ENCODE peak calls at places on chromosome 1, in six cellular contexts. M, I, T, O, B and R are unnamed samples.

GRCh38 chr1:206826409-206826808 is 39.0 kb upstream of the IL20 start:
- DNase-seq in M (no peak), I (no peak), T (no peak), O (no peak), B (no peak), R (no peak)

GRCh38 chr1:85654066-85654782 is 54.0 kb downstream of the ZNHIT6 start:
- DNase-seq in M (no peak), I (no peak), T (no peak), O (no peak), B (no peak), R (no peak)

GRCh38 chr1:24379733-24380315 is 33.8 kb downstream of the STPG1 start:
- DNase-seq in M (no peak), I (no peak), T (no peak), O (no peak), B (no peak), R (no peak)

GRCh38 chr1:19384113-19384512 is 72.0 kb downstream of the SLC66A1 start:
- DNase-seq in M (peak; percentile 13), I (no peak), T (no peak), O (peak; percentile 78), B (peak; percentile 83), R (no peak)

GRCh38 chr1:22056921-22057320 is 4.4 kb downstream of the CDC42 start:
- DNase-seq in M (no peak), I (no peak), T (no peak), O (no peak), B (no peak), R (no peak)

GRCh38 chr1:195804547-195804946 is 803.7 kb downstream of the KCNT2 start:
- DNase-seq in M (no peak), I (no peak), T (no peak), O (no peak), B (no peak), R (no peak)

GRCh38 chr1:183871142-183871541 is 66.2 kb downstream of the RGL1 start:
- DNase-seq in M (peak; percentile 65), I (no peak), T (no peak), O (no peak), B (no peak), R (peak; percentile 31)

GRCh38 chr1:233025156-233025555 is 74.7 kb downstream of the NTPCR start:
- DNase-seq in M (peak; percentile 55), I (no peak), T (no peak), O (no peak), B (no peak), R (no peak)

GRCh38 chr1:204600968-204601367 is 84.6 kb downstream of the LRRN2 start:
- DNase-seq in M (peak; percentile 23), I (no peak), T (no peak), O (no peak), B (no peak), R (no peak)

GRCh38 chr1:64953241-64953640 is 13.1 kb downstream of the JAK1 start:
- DNase-seq in M (no peak), I (no peak), T (no peak), O (no peak), B (no peak), R (no peak)

GRCh38 chr1:1436634-1437032 is 1.1 kb downstream of the VWA1 start:
- DNase-seq in M (no peak), I (no peak), T (no peak), O (no peak), B (no peak), R (no peak)

GRCh38 chr1:79711001-79711431 is 704.5 kb upstream of the ADGRL4 start:
- DNase-seq in M (no peak), I (no peak), T (peak; percentile 48), O (no peak), B (no peak), R (no peak)

GRCh38 chr1:79714664-79715063 is 708.1 kb upstream of the ADGRL4 start:
- DNase-seq in M (no peak), I (no peak), T (no peak), O (no peak), B (no peak), R (no peak)

DNA sequence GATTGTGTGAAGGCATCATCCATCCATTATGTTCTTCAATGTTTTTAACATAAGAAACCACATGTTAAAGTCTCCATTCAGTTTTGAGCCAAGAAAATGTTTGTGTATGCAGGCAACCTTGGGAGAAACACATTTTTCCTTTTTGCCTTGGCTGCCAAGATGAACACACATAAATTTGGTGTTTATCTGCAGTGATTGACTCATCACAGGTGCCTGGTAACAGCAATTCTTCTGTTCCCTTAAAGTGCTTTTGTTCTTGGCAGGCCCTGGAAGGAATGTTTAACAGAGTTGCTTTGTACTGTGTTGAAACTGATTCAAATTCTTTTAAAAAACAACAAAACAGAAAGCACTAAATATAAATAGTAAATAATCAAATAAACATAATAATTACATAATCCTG is 710.0 kb upstream of the ADGRL4 start:
- DNase-seq in M (peak; percentile 4), I (no peak), T (no peak), O (no peak), B (no peak), R (no peak)
- TF ChIP-seq EP300 in M (no peak), I (no peak), T (no peak), O (no peak), B (no peak), R (peak; percentile 14)

DNA sequence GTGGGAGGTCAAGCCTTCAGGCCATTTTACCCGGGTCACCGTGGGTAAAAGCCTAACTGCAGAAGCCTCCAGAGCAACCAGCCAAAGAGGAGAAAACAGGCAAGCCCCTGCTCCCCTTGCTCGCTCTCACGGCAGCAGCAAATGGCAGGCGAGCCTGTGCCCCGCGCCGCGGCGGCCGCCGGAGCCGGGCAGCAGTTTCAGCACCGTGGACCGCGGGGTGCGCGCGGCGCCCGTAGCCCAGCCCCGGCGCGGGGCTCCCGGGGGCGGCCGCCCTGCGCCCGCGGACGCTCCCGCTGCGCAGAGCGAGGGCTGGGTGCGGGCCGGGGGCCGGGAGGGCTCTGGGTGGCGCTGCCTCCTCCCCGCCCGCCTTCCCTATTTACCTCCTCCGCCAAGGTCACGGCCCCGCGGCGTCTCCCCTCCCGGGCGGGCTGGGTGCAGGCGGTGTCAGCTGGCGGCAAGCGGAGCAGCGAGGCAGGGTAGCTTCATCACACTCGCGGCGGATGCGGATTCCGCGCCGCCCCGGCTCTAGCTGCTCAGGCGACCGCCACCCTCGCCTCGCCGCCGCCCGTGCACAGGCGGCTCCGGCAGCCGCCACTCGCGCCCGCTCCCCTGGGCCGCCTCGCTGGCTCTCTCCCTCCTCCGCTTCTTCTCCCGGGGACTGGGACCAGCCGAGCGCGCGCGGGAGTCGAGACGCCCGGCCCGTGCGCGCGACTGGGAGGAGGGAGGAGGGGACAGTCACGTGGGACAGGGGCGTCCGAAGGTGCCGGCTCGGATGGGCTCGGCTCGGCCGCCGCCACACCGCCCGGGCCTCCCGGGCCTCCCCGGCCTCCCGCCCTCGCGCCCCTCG is at the start of gene RGS7:
- DNase-seq in M (peak; percentile 19), I (no peak), T (no peak), O (peak; percentile 39), B (peak; percentile 67), R (no peak)
- TF ChIP-seq POLR2A in M (no peak), I (no peak), T (no peak), O (no peak), B (no peak), R (no peak)

GRCh38 chr1:11796036-11796828 is 9.5 kb downstream of the MTHFR start:
- DNase-seq in M (no peak), I (no peak), T (no peak), O (peak; percentile 72), B (peak; percentile 65), R (no peak)

GRCh38 chr1:11799896-11800295 is 5.9 kb downstream of the MTHFR start:
- DNase-seq in M (no peak), I (no peak), T (no peak), O (no peak), B (peak; percentile 45), R (no peak)

GRCh38 chr1:11799099-11799498 is 6.7 kb downstream of the MTHFR start:
- DNase-seq in M (no peak), I (no peak), T (no peak), O (peak; percentile 46), B (peak; percentile 37), R (no peak)

GRCh38 chr1:11795238-11795890 is 10.4 kb downstream of the MTHFR start:
- DNase-seq in M (no peak), I (no peak), T (no peak), O (no peak), B (no peak), R (no peak)

DNA sequence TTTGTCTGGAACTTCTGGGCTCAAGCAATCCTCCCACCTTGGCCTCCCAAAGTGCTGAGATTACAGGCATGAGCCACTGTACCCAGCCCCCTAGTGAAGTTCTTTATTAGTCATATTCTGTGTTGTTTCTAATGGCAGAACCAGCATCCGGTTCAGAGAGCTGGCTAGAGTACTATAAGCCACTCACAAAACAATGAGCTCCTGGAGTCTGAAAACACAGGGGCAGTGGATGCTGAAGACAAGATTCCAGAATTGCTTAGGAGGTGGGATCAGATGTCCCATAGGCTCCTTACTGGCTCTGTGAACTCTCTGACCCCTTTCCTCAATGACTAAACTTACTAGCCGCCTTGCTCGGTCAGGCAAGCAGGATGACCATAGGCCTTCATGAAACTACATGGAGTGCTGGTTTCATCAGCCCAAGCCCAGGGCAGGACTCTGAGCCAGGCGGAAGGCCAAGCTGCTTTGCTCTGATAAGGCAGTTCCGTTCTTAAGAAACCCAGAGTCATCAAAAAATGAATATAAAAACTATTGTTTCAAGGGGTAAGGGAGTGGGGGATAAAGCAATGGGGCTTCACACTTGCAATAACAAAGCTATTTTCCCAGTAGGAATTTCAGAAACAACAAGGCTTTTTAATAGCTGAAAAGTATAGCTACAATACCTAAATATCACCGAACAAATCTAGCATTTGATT is 8.1 kb downstream of the MTHFR start:
- DNase-seq in M (no peak), I (no peak), T (no peak), O (peak; percentile 83), B (peak; percentile 58), R (no peak)
- H3K27ac ChIP-seq in M (no peak overlapping the region), I (no peak overlapping the region), T (no peak overlapping the region), O (peak overlapping the region; percentile 78), B (peak overlapping the region; percentile 32), R (peak overlapping the region; percentile 83)

GRCh38 chr1:169127305-169127704 is 20.8 kb downstream of the ATP1B1 start:
- DNase-seq in M (no peak), I (no peak), T (no peak), O (no peak), B (no peak), R (no peak)
- TF ChIP-seq EP300 in M (no peak), I (no peak), T (no peak), O (no peak), B (no peak), R (no peak)

GRCh38 chr1:70403759-70404158 is 7.3 kb upstream of the CTH start:
- DNase-seq in M (no peak), I (no peak), T (no peak), O (no peak), B (no peak), R (no peak)

GRCh38 chr1:70396607-70397006 is 14.5 kb upstream of the CTH start:
- DNase-seq in M (no peak), I (no peak), T (no peak), O (no peak), B (no peak), R (no peak)

GRCh38 chr1:70397013-70397412 is 14.1 kb upstream of the CTH start:
- DNase-seq in M (no peak), I (no peak), T (no peak), O (no peak), B (no peak), R (no peak)

GRCh38 chr1:70405780-70406416 is 5.2 kb upstream of the CTH start:
- DNase-seq in M (no peak), I (no peak), T (no peak), O (no peak), B (no peak), R (no peak)

DNA sequence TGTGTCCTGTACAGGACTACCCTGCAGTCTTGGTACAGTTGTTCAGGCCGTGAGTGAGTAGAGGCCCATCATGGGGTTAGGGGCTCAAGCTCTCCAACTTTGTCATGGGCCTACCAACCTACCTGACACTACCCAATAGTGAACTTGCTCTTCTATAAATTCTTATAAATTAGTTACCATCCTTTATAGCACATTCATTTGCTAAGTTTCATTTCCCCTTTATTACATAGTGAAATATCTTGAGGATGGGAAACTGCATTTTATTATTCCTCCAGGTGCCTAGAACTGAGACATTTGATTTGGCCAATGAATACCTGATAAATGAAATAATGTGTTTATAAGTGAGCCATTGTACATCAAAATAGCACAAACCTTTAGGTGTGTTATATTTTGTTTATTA is 9.1 kb upstream of the CTH start:
- DNase-seq in M (no peak), I (no peak), T (no peak), O (no peak), B (no peak), R (no peak)
- TF ChIP-seq POLR2A in M (no peak), I (no peak), T (no peak), O (no peak), B (no peak), R (no peak)